ENCODE peak calls at places on chromosomes 1 and 21, in eight cellular contexts. J is AG04450; U is NCI-H1092; Q is activated CD4-positive, alpha-beta T cell treated with anti-CD3 and anti-CD28 coated beads, Interleukin-2, amount 50 U/mL, for 1 hour; C is trophoblast cell; S is mucosa of gallbladder; W is frontal cortex; I is progenitor cell of endocrine pancreas. B is an unnamed sample.

GRCh38 chr1:77687519-77687906 is 5.1 kb upstream of the ZZZ3 start:
- DNase-seq in C (peak; percentile 39), W (no peak), U (no peak), J (no peak), I (peak; percentile 42), S (no peak), Q (peak; percentile 4), B (no peak)

GRCh38 chr1:93702102-93702827 is 20.6 kb upstream of the BCAR3 start:
- DNase-seq in J (no peak), C (peak; percentile 17), U (no peak), Q (no peak), W (no peak), S (no peak), I (no peak), B (no peak)

GRCh38 chr1:244919320-244920282 is 55.3 kb upstream of the HNRNPU start:
- DNase-seq in Q (no peak), I (no peak), U (peak; percentile 38), S (no peak), C (no peak), J (no peak), W (no peak), B (no peak)

GRCh38 chr1:178739285-178740045 is 14.4 kb downstream of the RALGPS2 start:
- DNase-seq in C (no peak), U (no peak), I (no peak), Q (no peak), J (peak; percentile 51), W (no peak), S (no peak), B (no peak)

GRCh38 chr1:44031900-44032817 is 897 bp upstream of the SLC6A9 start:
- DNase-seq in J (no peak), W (no peak), S (no peak), I (no peak), U (no peak), C (peak; percentile 9), Q (no peak), B (no peak)

GRCh38 chr1:38991638-38992449 is 768 bp downstream of the AKIRIN1 start:
- DNase-seq in U (no peak), I (peak; percentile 19), C (peak; percentile 54), S (no peak), J (no peak), W (peak; percentile 38), Q (peak; percentile 5), B (peak; percentile 23)

GRCh38 chr1:59105548-59106507 is 191.1 kb upstream of the FGGY start:
- DNase-seq in S (no peak), Q (no peak), U (no peak), J (no peak), C (no peak), I (no peak), W (no peak), B (no peak)

GRCh38 chr1:186738896-186739295 is 58.7 kb upstream of the PTGS2 start:
- DNase-seq in C (no peak), I (no peak), W (no peak), U (no peak), Q (no peak), J (no peak), S (no peak), B (no peak)

GRCh38 chr1:27931184-27931583 is 3.6 kb upstream of the SMPDL3B start:
- DNase-seq in W (no peak), U (no peak), I (no peak), C (no peak), J (no peak), Q (no peak), S (no peak), B (no peak)

GRCh38 chr1:183810172-183810571 is 5.3 kb downstream of the RGL1 start:
- DNase-seq in J (no peak), C (no peak), I (no peak), U (no peak), Q (no peak), W (no peak), S (no peak), B (no peak)

GRCh38 chr1:153422450-153423068 is 6.2 kb downstream of the S100A7A start:
- DNase-seq in U (no peak), Q (peak; percentile 72), S (peak; percentile 77), C (peak; percentile 82), J (peak; percentile 7), W (peak; percentile 48), I (peak; percentile 75), B (no peak)

GRCh38 chr1:117365350-117366280 is 1.6 kb upstream of the MAN1A2 start:
- DNase-seq in U (no peak), I (no peak), J (no peak), S (no peak), C (peak; percentile 40), W (no peak), Q (no peak), B (peak; percentile 41)

GRCh38 chr1:182601416-182601786 is 2.8 kb downstream of the RGS16 start:
- DNase-seq in C (peak; percentile 94), I (peak; percentile 61), U (peak; percentile 85), Q (peak; percentile 55), S (peak; percentile 60), J (peak; percentile 62), W (peak; percentile 62), B (peak; percentile 87)

GRCh38 chr1:43879996-43880395 is 53.6 kb upstream of the ARTN start:
- DNase-seq in U (no peak), S (no peak), J (no peak), Q (no peak), C (no peak), I (no peak), W (no peak), B (no peak)

GRCh38 chr1:222060247-222060851 is 318.5 kb upstream of the DUSP10 start:
- DNase-seq in Q (no peak), J (no peak), C (no peak), W (no peak), U (no peak), S (no peak), I (no peak), B (no peak)

GRCh38 chr1:161119017-161119378 is 1.1 kb downstream of the NIT1 start:
- DNase-seq in W (no peak), I (no peak), S (no peak), J (no peak), C (peak; percentile 51), U (no peak), Q (no peak), B (no peak)

GRCh38 chr1:13983393-13983792 is 283.4 kb downstream of the PRDM2 start:
- DNase-seq in S (no peak), C (no peak), I (no peak), Q (no peak), W (no peak), U (no peak), J (no peak), B (no peak)

GRCh38 chr1:31934706-31935629 is 3.2 kb downstream of the PTP4A2 start:
- DNase-seq in W (no peak), S (no peak), Q (no peak), C (peak; percentile 44), I (no peak), U (no peak), J (no peak), B (peak; percentile 24)

GRCh38 chr1:154534263-154534844 is 24.1 kb downstream of the UBE2Q1 start:
- DNase-seq in C (peak; percentile 66), U (peak; percentile 55), J (no peak), S (no peak), I (peak; percentile 46), W (no peak), Q (no peak), B (peak; percentile 62)

GRCh38 chr1:70754711-70755110 is 292.9 kb downstream of the PTGER3 start:
- DNase-seq in U (no peak), J (no peak), Q (no peak), I (no peak), W (no peak), C (no peak), S (no peak), B (no peak)

GRCh38 chr1:67723620-67724019 is 38.6 kb downstream of the GADD45A start:
- DNase-seq in Q (no peak), J (no peak), S (no peak), C (no peak), W (no peak), U (no peak), I (no peak), B (no peak)

GRCh38 chr21:14972678-14973077 is 92.1 kb downstream of the NRIP1 start:
- DNase-seq in S (no peak), W (no peak), J (no peak), I (no peak), U (no peak), C (no peak), Q (no peak), B (no peak)

GRCh38 chr1:99580451-99580850 is 65.5 kb upstream of the PALMD start:
- DNase-seq in Q (no peak), W (no peak), C (peak; percentile 86), S (no peak), U (no peak), J (no peak), I (no peak), B (no peak)

GRCh38 chr1:223175032-223175431 is 32.0 kb upstream of the TLR5 start:
- DNase-seq in W (no peak), I (no peak), C (no peak), Q (no peak), U (no peak), J (no peak), S (no peak), B (no peak)

GRCh38 chr1:210057593-210057992 is 119.6 kb downstream of the SYT14 start:
- DNase-seq in C (no peak), U (no peak), I (no peak), J (no peak), S (no peak), W (no peak), Q (no peak), B (no peak)

GRCh38 chr1:13543927-13544556 is 30.2 kb upstream of the LRRC38 start:
- DNase-seq in I (no peak), Q (no peak), W (peak; percentile 46), S (peak; percentile 33), J (no peak), C (peak; percentile 13), U (no peak), B (peak; percentile 19)

GRCh38 chr1:117710710-117711109 is 104.9 kb downstream of the TENT5C start:
- DNase-seq in U (no peak), J (no peak), Q (no peak), C (peak; percentile 7), S (no peak), I (no peak), W (no peak), B (no peak)

GRCh38 chr1:108346137-108346536 is 102.3 kb upstream of the NBPF4 start:
- DNase-seq in W (no peak), J (no peak), U (no peak), S (no peak), Q (no peak), I (no peak), C (no peak), B (no peak)

GRCh38 chr1:2636733-2637132 is 3.9 kb upstream of the MMEL1 start:
- DNase-seq in U (no peak), W (no peak), S (no peak), Q (no peak), C (no peak), I (no peak), J (no peak), B (no peak)

GRCh38 chr1:94658221-94658620 is 116.7 kb upstream of the F3 start:
- DNase-seq in I (no peak), J (no peak), Q (no peak), W (no peak), S (no peak), C (no peak), U (no peak), B (no peak)

GRCh38 chr1:230112131-230112701 is 45.2 kb downstream of the GALNT2 start:
- DNase-seq in I (no peak), C (no peak), J (no peak), W (peak; percentile 63), U (no peak), S (no peak), Q (no peak), B (no peak)

GRCh38 chr1:45465277-45465676 is 25.7 kb downstream of the TESK2 start:
- DNase-seq in C (no peak), W (no peak), J (no peak), Q (no peak), S (no peak), U (no peak), I (no peak), B (no peak)

GRCh38 chr1:52191395-52191965 is 49.6 kb downstream of the ZFYVE9 start:
- DNase-seq in J (no peak), W (no peak), Q (no peak), S (no peak), U (no peak), C (peak; percentile 84), I (no peak), B (no peak)

GRCh38 chr1:158150512-158150911 is 30.2 kb upstream of the CD1D start:
- DNase-seq in J (no peak), C (peak; percentile 17), Q (no peak), U (no peak), I (no peak), W (no peak), S (no peak), B (no peak)

B was measured in NCI-H2227 treated with DMSO at 0.1 percent for 48 hours.